ENCODE peak calls at places on chromosomes 1 and 21, in four cellular contexts. N is ovary; Y is CD8-positive, alpha-beta memory T cell; P is PC-3. I is an unnamed sample. For H3K9me3 and H3K27me3, the result is how much of the 10 kb centered on the place peaks cover.

GRCh38 chr1:225467193-225468020 is 39.6 kb upstream of the LBR start:
- DNase-seq in N (no peak), Y (peak), P (no peak), I (no peak)

GRCh38 chr1:35555212-35555584 is 2.0 kb downstream of the KIAA0319L start:
- DNase-seq in N (no peak), Y (no peak), P (no peak), I (no peak)

GRCh38 chr1:20152599-20152930 is 13.4 kb downstream of the PLA2G2F start:
- DNase-seq in N (no peak), Y (no peak), P (no peak), I (no peak)

GRCh38 chr1:67674260-67675011 is 10.6 kb upstream of the GADD45A start:
- DNase-seq in N (peak), Y (peak), P (no peak), I (peak)

GRCh38 chr21:28821276-28822063 is 171.2 kb downstream of the LTN1 start:
- DNase-seq in N (no peak), Y (no peak), P (peak), I (no peak)

GRCh38 chr1:117093870-117094621 is 27.5 kb downstream of the TRIM45 start:
- DNase-seq in N (no peak), Y (no peak), P (peak), I (peak)

GRCh38 chr1:235809949-235810348 is 56.8 kb downstream of the LYST start:
- DNase-seq in N (no peak), Y (no peak), P (no peak), I (no peak)

GRCh38 chr1:6243993-6244392 is at the start of gene HES3:
- DNase-seq in N (no peak), Y (no peak), P (no peak), I (no peak)

GRCh38 chr21:15638856-15639549 is 90.8 kb upstream of the USP25 start:
- DNase-seq in N (no peak), Y (no peak), P (peak), I (no peak)

GRCh38 chr1:230515451-230516145 is 89.5 kb upstream of the PGBD5 start:
- DNase-seq in N (no peak), Y (no peak), P (no peak), I (no peak)

GRCh38 chr21:45001134-45002095 is 61.6 kb downstream of the SLX9 start:
- DNase-seq in N (no peak), Y (peak), P (peak), I (peak)

GRCh38 chr1:234866007-234866866 is 256.3 kb upstream of the IRF2BP2 start:
- DNase-seq in N (no peak), Y (no peak), P (peak), I (peak)

GRCh38 chr1:8194481-8195227 is 123.3 kb upstream of the SLC45A1 start:
- DNase-seq in N (no peak), Y (no peak), P (peak), I (peak)

GRCh38 chr1:222521299-222522104 is 26.4 kb downstream of the HHIPL2 start:
- DNase-seq in N (no peak), Y (no peak), P (peak), I (peak)

GRCh38 chr21:44758781-44759627 is 42.6 kb downstream of the UBE2G2 start:
- DNase-seq in N (no peak), Y (peak), P (no peak), I (no peak)

GRCh38 chr1:26067432-26067911 is at the start of gene TRIM63:
- DNase-seq in N (no peak), Y (no peak), P (no peak), I (no peak)

GRCh38 chr21:45943630-45944540 is 37.7 kb upstream of the COL6A1 start:
- DNase-seq in N (no peak), Y (no peak), P (no peak), I (no peak)

GRCh38 chr1:185477638-185478216 is 160.7 kb upstream of the IVNS1ABP start:
- DNase-seq in N (no peak), Y (no peak), P (no peak), I (no peak)

GRCh38 chr21:46191257-46191685 is 7.0 kb upstream of the SPATC1L start:
- DNase-seq in N (peak), Y (peak), P (peak), I (peak)

GRCh38 chr1:7471836-7472235 is 299.3 kb upstream of the VAMP3 start:
- DNase-seq in N (no peak), Y (no peak), P (no peak), I (peak)

GRCh38 chr1:151457911-151458882 is 1.1 kb downstream of the POGZ start:
- DNase-seq in N (peak), Y (peak), P (peak), I (peak)

DNA sequence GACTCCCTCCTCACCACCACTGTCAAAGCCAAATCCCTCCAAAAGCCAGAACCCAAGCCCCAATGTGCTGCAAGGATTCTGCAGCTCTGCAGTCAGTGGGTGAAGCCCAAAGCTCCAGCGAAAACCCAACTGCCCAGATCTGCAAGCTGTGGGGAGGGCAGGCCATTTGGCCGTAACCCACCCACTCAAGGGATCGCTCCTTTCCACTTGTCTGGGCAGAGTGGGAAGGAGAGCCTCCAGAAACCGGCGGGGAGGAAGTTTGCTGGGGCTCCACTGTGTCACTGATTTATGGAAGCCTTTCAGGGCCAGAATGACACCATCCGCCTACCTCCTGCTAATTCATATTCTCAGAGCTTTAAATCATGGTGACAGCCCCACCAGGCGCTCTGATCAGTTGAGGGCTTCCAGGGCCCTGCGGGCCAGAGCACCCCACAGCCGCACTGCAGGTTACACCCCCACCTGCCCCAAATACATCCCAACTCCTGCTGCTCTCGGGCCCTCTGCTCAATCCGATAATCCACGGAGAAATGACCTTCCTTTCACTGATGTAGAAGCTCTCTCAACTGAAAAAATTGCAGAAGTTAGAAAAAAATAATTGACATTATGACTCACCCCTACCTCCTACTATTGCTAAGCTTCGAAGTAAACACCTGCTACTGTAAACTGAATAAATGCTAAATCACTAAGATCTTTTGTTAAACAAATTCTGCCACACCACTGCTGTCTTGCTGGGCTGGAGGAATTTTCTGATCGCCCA is 40.6 kb upstream of the RAB4A start:
- DNase-seq in N (no peak), Y (no peak), P (peak), I (no peak)
- H3K4me3 ChIP-seq in N (no peak), Y (no peak), P (no peak), I (no peak)

GRCh38 chr1:246989901-246990300 is 18.0 kb downstream of the ZNF695 start:
- DNase-seq in N (no peak), Y (no peak), P (no peak), I (no peak)

GRCh38 chr1:246987083-246987690 is 20.7 kb downstream of the ZNF695 start:
- DNase-seq in N (no peak), Y (no peak), P (peak), I (no peak)

DNA sequence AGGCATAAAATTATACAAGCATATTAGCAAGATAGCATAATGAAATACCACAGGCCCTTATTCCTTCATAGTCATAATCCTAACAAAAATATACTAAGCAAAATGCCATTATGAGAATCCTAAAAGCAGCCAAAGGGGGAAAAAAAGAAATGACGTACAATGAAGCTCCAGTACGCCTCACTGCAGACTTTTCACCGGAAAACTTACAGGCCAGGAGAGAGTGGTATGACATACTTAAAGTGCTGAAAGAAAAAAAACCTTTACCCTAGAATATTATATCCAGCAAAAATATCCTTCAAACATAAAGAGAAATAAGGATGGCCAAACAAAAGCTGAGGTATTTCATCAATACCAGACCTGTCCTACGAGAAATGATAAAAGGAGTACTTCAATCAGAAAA is 19.5 kb downstream of the ZNF695 start:
- DNase-seq in N (no peak), Y (no peak), P (no peak), I (no peak)
- H3K9me3 ChIP-seq in N (under half), Y (under half), P (half or more), I (half or more)

DNA sequence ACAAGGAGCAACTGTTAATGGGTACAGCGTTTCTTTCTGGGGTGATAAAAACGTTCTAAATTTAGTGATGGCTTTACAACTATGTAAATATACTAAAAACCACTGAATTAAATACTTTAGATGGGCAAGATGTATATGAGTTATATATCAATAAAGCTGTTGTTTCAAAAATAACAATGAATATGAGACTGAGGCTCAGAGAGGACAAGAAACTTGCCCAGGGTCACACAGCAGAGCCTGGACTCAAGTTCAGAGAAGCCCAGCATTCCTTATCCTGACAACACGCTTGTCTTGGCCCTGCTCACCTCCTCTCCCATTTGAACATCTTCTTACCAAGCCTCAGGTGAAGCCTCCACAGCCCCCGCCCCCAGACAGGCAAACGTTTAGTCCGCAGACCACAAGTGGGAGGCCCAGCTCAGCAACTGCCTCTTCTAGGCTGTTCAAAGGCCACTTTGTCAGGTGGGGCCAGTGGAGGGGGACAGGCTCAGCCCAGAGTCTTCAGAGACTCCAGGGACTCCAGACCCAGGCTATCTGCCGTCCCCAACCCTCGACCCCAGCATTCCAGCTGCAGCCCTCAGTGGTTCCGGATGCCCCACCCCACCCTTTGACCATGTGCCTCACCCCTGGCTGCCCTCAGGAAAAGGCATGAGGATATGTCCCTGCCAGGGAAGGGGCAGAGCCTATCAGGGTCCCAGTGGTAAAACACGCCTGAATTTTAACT is 17.9 kb downstream of the SDC3 start:
- DNase-seq in N (no peak), Y (no peak), P (no peak), I (no peak)
- H3K27me3 ChIP-seq in N (under half), Y (under half), P (under half), I (under half)

GRCh38 chr1:53639251-53639721 is 99.7 kb downstream of the GLIS1 start:
- DNase-seq in N (no peak), Y (no peak), P (peak), I (peak)
- H3K4me3 ChIP-seq in N (no peak), Y (no peak), P (peak), I (no peak)

DNA sequence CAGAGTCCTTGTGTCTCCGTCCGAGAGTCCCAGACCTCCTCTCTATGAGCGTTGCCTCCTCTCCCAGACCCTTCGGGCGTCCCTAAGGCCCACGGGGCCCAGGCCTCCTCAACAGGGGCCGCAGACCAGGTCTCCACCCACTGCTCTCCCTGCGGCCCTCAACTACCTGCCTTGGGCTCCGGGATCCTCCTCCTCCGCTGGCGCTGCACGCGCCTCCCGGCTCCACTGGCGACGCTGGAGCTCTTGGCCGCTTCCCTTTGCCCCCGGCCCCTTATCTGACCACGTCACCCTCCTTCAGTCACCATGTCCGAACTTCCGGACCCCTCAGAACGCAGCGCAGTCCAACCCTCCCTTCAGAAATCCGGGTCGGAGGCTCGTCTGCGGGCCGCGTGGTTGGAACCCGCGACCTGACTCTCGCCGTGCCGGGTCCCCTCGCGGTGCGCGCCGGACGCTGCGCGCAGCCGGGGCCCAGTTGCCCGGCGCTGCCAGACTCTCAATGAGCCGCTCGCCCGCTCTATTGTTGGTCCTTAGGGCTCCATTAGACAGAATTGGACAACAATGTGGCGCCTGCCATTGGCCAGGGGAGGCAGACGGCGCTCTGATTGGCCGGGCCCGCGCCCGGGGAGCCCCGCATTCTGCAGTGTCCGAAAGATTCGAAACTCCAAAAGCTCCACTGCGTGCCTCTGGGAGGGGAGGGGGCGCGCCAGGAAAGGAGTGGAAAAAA is at the start of gene DMRTA2:
- DNase-seq in N (no peak), Y (no peak), P (no peak), I (no peak)
- H3K9me3 ChIP-seq in N (under half), Y (under half), P (under half), I (under half)

GRCh38 chr1:204777591-204777990 is 92.1 kb upstream of the LRRN2 start:
- DNase-seq in N (no peak), Y (no peak), P (no peak), I (peak)
- H3K27me3 ChIP-seq in N (under half), Y (under half), P (under half), I (under half)

DNA sequence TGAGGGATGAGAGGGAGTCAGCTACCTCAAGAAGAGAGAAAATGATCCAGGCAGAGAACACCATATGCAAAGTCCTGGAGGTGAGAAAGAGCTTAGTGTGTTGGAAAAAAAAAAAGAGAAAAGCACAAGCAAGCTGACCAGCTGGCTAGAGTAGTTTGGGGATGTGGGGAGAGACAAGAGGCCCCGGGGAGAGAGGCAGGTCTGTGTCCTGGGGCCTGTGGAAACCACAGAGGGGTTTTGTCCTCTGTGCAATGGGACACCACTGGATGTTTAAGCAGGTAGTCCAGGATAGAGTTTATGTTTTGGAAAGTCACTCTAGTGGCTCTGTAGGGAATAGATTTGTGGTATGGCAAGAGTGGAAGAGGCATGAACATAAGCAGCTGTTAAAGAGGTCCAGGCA is 14.4 kb upstream of the CHI3L1 start:
- DNase-seq in N (no peak), Y (no peak), P (no peak), I (no peak)
- H3K4me3 ChIP-seq in N (no peak), Y (no peak), P (no peak), I (no peak)